ENCODE peak calls at places on chromosomes 7 and 10, in four cellular contexts. J, K, T and Q are unnamed samples.

GRCh38 chr10:132700168-132701098 is 85.5 kb downstream of the NKX6-2 start:
- DNase-seq in J (peak), K (peak), T (no peak), Q (no peak)

GRCh38 chr10:53675201-53675600 is 902.6 kb upstream of the MBL2 start:
- DNase-seq in K (no peak), T (no peak), J (no peak), Q (no peak)

GRCh38 chr10:70563230-70563629 is 39.3 kb downstream of the PRF1 start:
- DNase-seq in J (no peak), K (no peak), T (no peak), Q (no peak)

GRCh38 chr7:30173058-30173897 is 38.5 kb downstream of the MTURN start:
- DNase-seq in T (no peak), J (no peak), K (peak), Q (no peak)

GRCh38 chr10:121368347-121369025 is 229.8 kb downstream of the FGFR2 start:
- DNase-seq in K (no peak), T (no peak), J (no peak), Q (no peak)

GRCh38 chr7:65325793-65326432 is 47.7 kb upstream of the ZNF92 start:
- DNase-seq in K (peak), T (peak), J (no peak), Q (no peak)

GRCh38 chr10:77560052-77560451 is 77.6 kb downstream of the KCNMA1 start:
- DNase-seq in K (no peak), T (no peak), J (no peak), Q (no peak)

GRCh38 chr7:6172331-6173295 is 99.8 kb downstream of the CYTH3 start:
- DNase-seq in K (no peak), T (no peak), J (no peak), Q (no peak)

GRCh38 chr10:15725603-15726002 is 5.9 kb upstream of the ITGA8 start:
- DNase-seq in K (peak), J (no peak), T (no peak), Q (no peak)

GRCh38 chr7:156147771-156148504 is 335.7 kb upstream of the SHH start:
- DNase-seq in T (no peak), J (no peak), K (no peak), Q (no peak)

GRCh38 chr7:55348502-55348901 is 16.6 kb upstream of the LANCL2 start:
- DNase-seq in J (no peak), T (no peak), K (no peak), Q (no peak)

GRCh38 chr10:653991-654646 is 35.3 kb downstream of the DIP2C start:
- DNase-seq in K (peak), J (no peak), T (peak), Q (no peak)

GRCh38 chr10:86803156-86803555 is 46.7 kb downstream of the BMPR1A start:
- DNase-seq in J (no peak), K (no peak), T (no peak), Q (no peak)

GRCh38 chr7:14714161-14714728 is 188.3 kb downstream of the DGKB start:
- DNase-seq in K (no peak), J (no peak), T (no peak), Q (no peak)

GRCh38 chr10:84311596-84311995 is 16.8 kb upstream of the CCSER2 start:
- DNase-seq in J (no peak), T (no peak), K (no peak), Q (no peak)

GRCh38 chr7:78020874-78021249 is 222.3 kb downstream of the PHTF2 start:
- DNase-seq in K (no peak), J (no peak), T (no peak), Q (no peak)

GRCh38 chr7:99362801-99363200 is 11.7 kb upstream of the ARPC1B start:
- DNase-seq in K (peak), J (no peak), T (no peak), Q (no peak)

GRCh38 chr10:69826094-69826493 is 24.4 kb downstream of the COL13A1 start:
- DNase-seq in J (no peak), K (no peak), T (no peak), Q (no peak)

GRCh38 chr10:70558871-70559810 is 43.4 kb downstream of the PRF1 start:
- DNase-seq in K (peak), J (peak), T (peak), Q (no peak)

GRCh38 chr10:43816351-43817321 is 168.0 kb upstream of the ZNF32 start:
- DNase-seq in K (peak), T (no peak), J (no peak), Q (no peak)

GRCh38 chr10:123561145-123561448 is 105.1 kb upstream of the GPR26 start:
- DNase-seq in J (peak), T (no peak), K (no peak), Q (no peak)

GRCh38 chr7:49596701-49597491 is 176.5 kb upstream of the VWC2 start:
- DNase-seq in K (no peak), T (no peak), J (no peak), Q (no peak)

GRCh38 chr10:61635946-61636345 is 26.8 kb upstream of the CABCOCO1 start:
- DNase-seq in J (no peak), K (no peak), T (no peak), Q (no peak)

GRCh38 chr7:84100866-84101265 is 93.7 kb downstream of the SEMA3A start:
- DNase-seq in T (no peak), K (peak), J (no peak), Q (no peak)

GRCh38 chr10:125189162-125189561 is 28.8 kb upstream of the CTBP2 start:
- DNase-seq in J (no peak), K (no peak), T (no peak), Q (no peak)

GRCh38 chr10:49053053-49053997 is 62.0 kb downstream of the VSTM4 start:
- DNase-seq in T (no peak), J (no peak), K (no peak), Q (no peak)

GRCh38 chr7:36512607-36513006 is 122.9 kb downstream of the ANLN start:
- DNase-seq in J (no peak), T (no peak), K (no peak), Q (no peak)

GRCh38 chr7:16265863-16266458 is 155.4 kb downstream of the CRPPA start:
- DNase-seq in J (no peak), T (no peak), K (no peak), Q (no peak)

GRCh38 chr7:16264436-16265183 is 156.7 kb downstream of the CRPPA start:
- DNase-seq in T (no peak), J (no peak), K (no peak), Q (no peak)

GRCh38 chr7:16264036-16264435 is 157.3 kb downstream of the CRPPA start:
- DNase-seq in T (no peak), K (no peak), J (no peak), Q (no peak)

GRCh38 chr7:16266877-16267276 is 154.5 kb downstream of the CRPPA start:
- DNase-seq in J (no peak), T (no peak), K (no peak), Q (no peak)

GRCh38 chr7:16265184-16265804 is 156.0 kb downstream of the CRPPA start:
- DNase-seq in T (no peak), J (no peak), K (no peak), Q (no peak)
- H3K27ac ChIP-seq in T (no peak), J (no peak), K (no peak), Q (no peak)

DNA sequence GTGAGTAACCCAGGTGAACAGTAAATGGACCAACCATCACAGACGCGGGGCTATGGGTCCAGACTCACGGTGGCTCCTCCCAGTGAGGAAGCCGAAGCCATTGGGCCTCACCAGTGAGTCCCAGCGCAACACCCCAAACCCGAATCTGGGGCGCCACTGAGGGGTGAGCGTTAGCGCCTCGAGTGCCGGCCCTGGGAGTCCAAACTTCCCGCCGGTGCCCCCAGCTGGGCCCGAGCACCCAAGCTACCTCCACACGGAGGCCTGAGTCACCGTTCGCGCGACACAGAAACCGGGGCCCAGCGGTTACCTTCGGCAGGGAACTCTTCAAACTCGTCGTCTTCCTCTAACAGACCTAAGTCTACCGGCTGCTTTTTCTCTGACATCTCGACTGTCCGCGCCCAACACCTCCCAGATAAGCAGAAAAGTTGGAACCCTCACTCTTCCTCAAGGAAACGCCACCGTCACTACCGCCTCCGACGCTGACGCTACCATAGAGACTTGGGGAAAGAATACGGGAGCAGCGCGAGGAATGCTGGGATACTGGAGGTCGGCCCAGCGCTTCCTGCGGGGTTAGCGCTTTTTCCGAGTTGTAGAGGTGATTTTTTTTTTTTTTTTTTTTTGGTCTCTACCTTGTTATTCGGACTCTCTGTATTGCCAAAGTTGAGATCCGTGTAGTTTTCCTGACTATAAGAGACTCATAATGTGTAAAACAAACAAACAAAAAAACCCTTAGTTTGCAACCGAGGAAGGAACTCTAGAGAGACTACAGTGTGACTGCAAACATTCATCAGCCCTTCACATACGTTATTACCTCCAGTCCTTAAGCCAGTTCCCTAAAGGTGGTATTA is at the start of gene SEM1:
- DNase-seq in T (peak), K (peak), J (peak), Q (peak)
- H4K8ac ChIP-seq in T (peak), K (peak), J (no peak), Q (no peak)

GRCh38 chr10:1746796-1747195 is 9.5 kb upstream of the ADARB2 start:
- DNase-seq in J (no peak), T (no peak), K (no peak), Q (no peak)

GRCh38 chr10:1741450-1741849 is 4.1 kb upstream of the ADARB2 start:
- DNase-seq in K (no peak), T (no peak), J (no peak), Q (no peak)

GRCh38 chr10:1747590-1748157 is 10.3 kb upstream of the ADARB2 start:
- DNase-seq in K (no peak), J (no peak), T (no peak), Q (no peak)

GRCh38 chr10:1745794-1746456 is 8.6 kb upstream of the ADARB2 start:
- DNase-seq in J (no peak), T (no peak), K (no peak), Q (no peak)

GRCh38 chr10:1744524-1744923 is 7.2 kb upstream of the ADARB2 start:
- DNase-seq in T (no peak), K (no peak), J (no peak), Q (no peak)
- H2BK12ac ChIP-seq in T (no peak), K (no peak), J (no peak), Q (no peak)

GRCh38 chr10:72819053-72819452 is 74.5 kb upstream of the OIT3 start:
- DNase-seq in K (no peak), T (no peak), J (no peak), Q (no peak)

GRCh38 chr10:72821606-72822005 is 71.9 kb upstream of the OIT3 start:
- DNase-seq in T (no peak), J (no peak), K (no peak), Q (no peak)

GRCh38 chr10:72814134-72814790 is 79.3 kb upstream of the OIT3 start:
- DNase-seq in T (no peak), K (no peak), J (no peak), Q (no peak)

GRCh38 chr10:72816565-72816964 is 77.0 kb upstream of the OIT3 start:
- DNase-seq in T (no peak), J (no peak), K (no peak), Q (no peak)

DNA sequence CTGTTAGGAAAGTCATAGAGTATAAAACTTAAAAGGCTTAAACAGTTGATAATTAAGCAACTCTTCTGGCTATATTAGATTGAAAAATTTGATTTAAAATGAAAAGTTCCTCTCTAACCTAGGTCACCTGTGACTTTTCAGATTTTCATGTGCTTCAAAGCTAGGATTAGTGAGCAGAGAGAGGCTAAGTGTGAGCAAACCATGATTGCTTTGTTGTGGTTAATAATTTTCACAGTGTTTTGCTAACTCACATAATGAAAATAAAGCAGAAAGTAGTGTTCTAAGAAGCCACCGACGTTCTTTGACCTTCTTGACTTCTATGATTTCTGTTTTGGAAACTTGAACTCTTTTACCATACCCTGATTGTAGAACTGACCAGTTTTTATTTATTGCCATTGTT is 75.5 kb upstream of the OIT3 start:
- DNase-seq in J (no peak), T (no peak), K (no peak), Q (no peak)
- H3K27ac ChIP-seq in J (no peak), T (no peak), K (no peak), Q (no peak)

GRCh38 chr7:107186242-107186641 is 17.4 kb downstream of the HBP1 start:
- DNase-seq in T (no peak), K (no peak), J (no peak), Q (no peak)
- H4K8ac ChIP-seq in T (no peak), K (no peak), J (no peak), Q (no peak)